ENCODE peak calls at places on chromosomes 12 and 14, in six cellular contexts. R, A, Y, O, D and K are unnamed samples.

GRCh38 chr14:80764921-80765507 is 176.5 kb downstream of the CEP128 start:
- DNase-seq in A (no peak), O (no peak), D (no peak), R (no peak), Y (no peak), K (no peak)

GRCh38 chr12:91994208-91994797 is 151.3 kb downstream of the BTG1 start:
- DNase-seq in R (no peak), D (no peak), Y (no peak), O (no peak), A (no peak), K (no peak)

GRCh38 chr14:53391631-53392030 is 238.5 kb upstream of the DDHD1 start:
- DNase-seq in D (peak; percentile 97), O (peak; percentile 76), Y (no peak), R (peak; percentile 86), A (no peak), K (no peak)

GRCh38 chr12:70241845-70242244 is 1.4 kb upstream of the CNOT2 start:
- DNase-seq in D (no peak), R (no peak), A (no peak), Y (no peak), O (no peak), K (no peak)

GRCh38 chr12:53564941-53565340 is 57.7 kb upstream of the NPFF start:
- DNase-seq in A (no peak), O (no peak), D (no peak), R (no peak), Y (no peak), K (no peak)

GRCh38 chr12:6765634-6766581 is at the start of gene PTMS:
- DNase-seq in R (peak; percentile 78), Y (peak; percentile 89), D (peak; percentile 98), O (peak; percentile 91), A (peak; percentile 80), K (peak; percentile 83)

GRCh38 chr12:123233505-123234299 is 466 bp downstream of the MTRFR start:
- DNase-seq in R (peak; percentile 25), D (no peak), O (no peak), Y (no peak), A (no peak), K (no peak)

GRCh38 chr12:15580431-15580830 is 208.8 kb downstream of the EPS8 start:
- DNase-seq in Y (no peak), R (no peak), A (no peak), D (no peak), O (no peak), K (no peak)

GRCh38 chr12:20472089-20472488 is 103.8 kb downstream of the PDE3A start:
- DNase-seq in A (no peak), R (no peak), D (no peak), Y (no peak), O (no peak), K (no peak)

GRCh38 chr14:35229495-35230089 is 62.6 kb upstream of the PSMA6 start:
- DNase-seq in Y (no peak), D (no peak), O (no peak), A (no peak), R (peak; percentile 61), K (no peak)

GRCh38 chr12:34601689-34602088 is 579.4 kb downstream of the ALG10 start:
- DNase-seq in Y (no peak), A (no peak), D (no peak), O (no peak), R (no peak), K (no peak)

GRCh38 chr12:32755654-32756475 is at the start of gene YARS2:
- DNase-seq in R (peak; percentile 96), Y (peak; percentile 89), A (peak; percentile 92), D (peak; percentile 98), O (peak; percentile 99), K (peak; percentile 98)

GRCh38 chr12:9925746-9926393 is 6.3 kb downstream of the CLEC2A start:
- DNase-seq in Y (no peak), D (peak; percentile 23), A (no peak), R (peak; percentile 57), O (peak; percentile 53), K (no peak)

GRCh38 chr14:32366995-32367394 is 37.9 kb downstream of the AKAP6 start:
- DNase-seq in R (no peak), A (no peak), D (peak; percentile 58), O (peak; percentile 34), Y (no peak), K (no peak)

GRCh38 chr12:103840881-103841689 is at the start of gene NT5DC3:
- DNase-seq in R (peak; percentile 89), A (peak; percentile 71), D (peak; percentile 77), O (peak; percentile 76), Y (peak; percentile 88), K (peak; percentile 36)
- TF ChIP-seq CTCF in R (no peak), A (no peak), D (no peak), O (no peak), Y (no peak), K (no peak)

GRCh38 chr14:50270932-50271331 is 39.6 kb upstream of the SOS2 start:
- DNase-seq in Y (no peak), D (no peak), O (no peak), A (no peak), R (no peak), K (no peak)
- H3K4me3 ChIP-seq in Y (no peak overlapping the region), D (no peak overlapping the region), O (no peak overlapping the region), A (no peak overlapping the region), R (no peak overlapping the region), K (no peak overlapping the region)

DNA sequence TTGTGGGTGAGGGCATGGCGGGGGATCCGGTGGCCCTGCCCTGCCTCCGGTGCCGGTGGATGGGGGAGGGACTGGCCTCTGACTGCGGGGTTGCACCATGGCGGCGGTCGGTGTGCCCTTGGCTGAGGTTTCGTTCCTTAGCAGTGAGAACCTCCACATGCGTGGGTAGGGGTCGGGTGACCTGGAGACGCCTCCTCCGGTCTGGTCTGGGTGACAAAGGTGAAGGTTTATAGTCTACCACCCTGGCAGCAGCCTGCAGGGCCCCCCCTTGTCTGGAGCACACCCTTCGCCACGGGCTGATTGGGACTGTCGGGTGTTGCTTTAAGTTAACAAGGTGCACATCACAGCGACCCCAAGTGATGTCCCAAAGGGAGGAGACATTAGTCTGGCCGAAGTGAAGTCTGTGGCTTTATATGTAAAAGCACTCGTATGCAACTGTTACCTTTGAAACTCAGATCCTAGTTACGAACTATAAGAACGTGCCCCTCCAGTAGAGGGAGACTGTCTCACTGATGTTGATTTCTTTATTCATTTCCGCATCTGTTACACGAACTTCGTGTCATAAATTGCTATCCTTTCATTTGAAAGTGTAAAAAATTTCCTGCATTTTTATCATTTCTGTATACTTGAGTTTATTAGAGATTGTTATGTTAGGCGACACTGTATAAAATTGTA is 74.4 kb downstream of the WDR20 start:
- DNase-seq in R (peak; percentile 38), O (no peak), A (no peak), D (no peak), Y (no peak), K (no peak)
- TF ChIP-seq CTCF in R (peak; percentile 70), O (no peak), A (peak; percentile 56), D (no peak), Y (no peak), K (no peak)

DNA sequence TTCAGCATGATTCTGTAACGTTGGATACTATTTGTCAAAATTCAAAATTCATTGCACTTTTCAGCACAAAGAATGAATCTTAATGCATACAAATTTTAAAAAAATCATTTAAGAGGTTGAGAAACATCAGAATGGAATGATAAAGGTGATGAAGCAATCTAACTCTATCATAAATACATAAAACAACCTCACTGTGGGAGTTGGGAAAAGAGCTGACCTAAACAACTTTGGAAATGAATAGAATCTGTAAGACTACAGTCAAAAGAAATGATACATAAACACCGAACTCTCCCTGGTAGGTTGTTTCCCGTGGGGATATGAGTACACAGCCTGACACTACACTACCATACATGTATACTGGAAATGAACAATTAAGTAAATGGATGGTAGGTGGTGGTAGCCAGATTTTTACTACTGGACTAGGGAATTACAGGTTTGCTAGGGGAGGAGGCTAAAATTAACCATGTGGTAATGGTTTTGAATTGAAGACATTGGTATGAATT is 64.9 kb upstream of the PARP11 start:
- DNase-seq in A (no peak), D (no peak), R (no peak), O (no peak), Y (no peak), K (no peak)
- H3K4me3 ChIP-seq in A (no peak overlapping the region), D (no peak overlapping the region), R (no peak overlapping the region), O (no peak overlapping the region), Y (no peak overlapping the region), K (no peak overlapping the region)

GRCh38 chr12:118982308-118982707 is 967 bp downstream of the SRRM4 start:
- DNase-seq in R (no peak), O (no peak), A (no peak), D (no peak), Y (no peak), K (no peak)

GRCh38 chr12:118980407-118981014 is 830 bp upstream of the SRRM4 start:
- DNase-seq in O (no peak), Y (no peak), R (no peak), D (no peak), A (no peak), K (no peak)

GRCh38 chr12:118983147-118983824 is 1.9 kb downstream of the SRRM4 start:
- DNase-seq in A (no peak), R (no peak), D (no peak), O (no peak), Y (no peak), K (no peak)

GRCh38 chr12:118981285-118982201 is at the start of gene SRRM4:
- DNase-seq in A (no peak), R (no peak), O (no peak), D (no peak), Y (peak; percentile 15), K (no peak)

DNA sequence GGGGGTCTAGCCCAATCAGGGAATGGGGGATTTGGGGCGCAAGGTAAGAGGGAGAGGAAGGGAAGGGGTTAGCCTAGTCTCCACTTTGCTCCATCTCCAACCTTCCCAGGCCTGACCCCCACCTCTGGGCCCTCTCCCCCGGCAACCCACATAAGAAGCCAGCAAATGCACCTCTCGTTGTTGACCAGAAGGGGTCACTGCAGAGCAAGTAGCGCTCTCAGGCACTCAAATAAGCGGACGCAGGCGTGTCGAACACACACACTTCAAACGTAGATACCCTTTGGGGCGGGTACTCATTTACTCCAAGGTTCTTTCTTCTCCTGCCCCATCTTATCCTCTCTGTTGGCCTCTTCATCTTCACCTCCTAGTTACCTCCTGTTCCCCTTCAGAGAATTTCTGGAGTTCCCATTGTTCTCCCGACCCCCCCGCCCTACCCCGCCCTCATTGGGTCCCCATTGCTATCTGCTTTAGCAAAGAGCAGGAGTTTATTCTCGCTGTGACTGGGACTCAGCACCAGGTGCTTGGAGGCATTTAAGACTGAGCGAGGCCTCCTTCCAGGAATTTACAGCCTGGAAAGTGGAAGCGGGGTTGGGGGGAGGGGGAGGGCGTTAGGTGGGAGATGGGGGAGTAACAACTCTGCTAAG is 1.5 kb upstream of the SRRM4 start:
- DNase-seq in R (peak; percentile 70), A (peak; percentile 54), Y (no peak), O (peak; percentile 29), D (peak; percentile 17), K (peak; percentile 6)
- TF ChIP-seq CTCF in R (peak; percentile 86), A (peak; percentile 76), Y (peak; percentile 68), O (peak; percentile 58), D (peak; percentile 53), K (peak; percentile 66)

GRCh38 chr12:95248604-95249355 is 31.2 kb downstream of the VEZT start:
- DNase-seq in A (no peak), Y (no peak), O (peak; percentile 78), D (no peak), R (no peak), K (peak; percentile 44)
- H3K4me3 ChIP-seq in A (no peak overlapping the region), Y (no peak overlapping the region), O (no peak overlapping the region), D (no peak overlapping the region), R (no peak overlapping the region), K (no peak overlapping the region)

GRCh38 chr12:93536111-93536765 is 36.2 kb upstream of the SOCS2 start:
- DNase-seq in R (no peak), Y (no peak), D (no peak), A (no peak), O (no peak), K (no peak)
- TF ChIP-seq CTCF in R (no peak), Y (no peak), D (no peak), A (no peak), O (no peak), K (no peak)